ENCODE peak calls at places on chromosome 14, in seven cellular contexts. X is IMR-90, I is neuronal stem cell, B is H9, N is mesendoderm, O is mesenchymal stem cell, J is H1. L is an unnamed sample. For H3K4me1, the result is how much of the 10 kb centered on the place peaks cover.

GRCh38 chr14:20657216-20658211 is 16.0 kb upstream of the OR6S1 start:
- DNase-seq in X (peak), I (no peak), B (peak), N (peak), O (no peak), J (peak), L (peak)

GRCh38 chr14:93965287-93965821 is 11.0 kb downstream of the ASB2 start:
- DNase-seq in X (peak), I (no peak), B (no peak), N (no peak), O (peak), J (no peak), L (peak)

GRCh38 chr14:59870277-59871165 is at the start of gene RTN1:
- DNase-seq in X (peak), I (peak), B (peak), N (peak), O (peak), J (peak), L (peak)

GRCh38 chr14:39673141-39674133 is 241.2 kb upstream of the FBXO33 start:
- DNase-seq in X (no peak), I (no peak), B (no peak), N (peak), O (peak), J (peak), L (no peak)

GRCh38 chr14:34081576-34082136 is 130.8 kb upstream of the EGLN3 start:
- DNase-seq in X (peak), I (no peak), B (no peak), N (no peak), O (peak), J (no peak), L (no peak)

GRCh38 chr14:100159107-100159864 is at the start of gene DEGS2:
- DNase-seq in X (no peak), I (no peak), B (peak), N (peak), O (no peak), J (no peak), L (peak)

GRCh38 chr14:84401631-84402030 is 1128.3 kb upstream of the FLRT2 start:
- DNase-seq in X (no peak), I (no peak), B (no peak), N (no peak), O (no peak), J (no peak), L (no peak)

GRCh38 chr14:67622675-67623074 is 3.0 kb downstream of the ARG2 start:
- DNase-seq in X (peak), I (peak), B (peak), N (peak), O (peak), J (no peak), L (no peak)

GRCh38 chr14:29191092-29191491 is 424.5 kb downstream of the FOXG1 start:
- DNase-seq in X (no peak), I (no peak), B (no peak), N (no peak), O (no peak), J (no peak), L (no peak)

GRCh38 chr14:30679032-30679431 is 56.9 kb downstream of the SCFD1 start:
- DNase-seq in X (no peak), I (no peak), B (no peak), N (no peak), O (no peak), J (no peak), L (no peak)

GRCh38 chr14:87712386-87713113 is 280.4 kb downstream of the GALC start:
- DNase-seq in X (no peak), I (no peak), B (no peak), N (peak), O (peak), J (no peak), L (no peak)

GRCh38 chr14:20848955-20849570 is 42.1 kb upstream of the RNASE3 start:
- DNase-seq in X (no peak), I (no peak), B (no peak), N (no peak), O (no peak), J (no peak), L (no peak)

GRCh38 chr14:67644428-67644827 is 24.7 kb downstream of the ARG2 start:
- DNase-seq in X (peak), I (no peak), B (no peak), N (no peak), O (peak), J (no peak), L (peak)

GRCh38 chr14:25007832-25008231 is 42.1 kb downstream of the STXBP6 start:
- DNase-seq in X (no peak), I (no peak), B (no peak), N (no peak), O (no peak), J (no peak), L (no peak)

GRCh38 chr14:99272669-99273024 is 650 bp upstream of the BCL11B start:
- DNase-seq in X (no peak), I (no peak), B (no peak), N (no peak), O (no peak), J (no peak), L (no peak)

GRCh38 chr14:72318648-72319047 is 386.4 kb downstream of the RGS6 start:
- DNase-seq in X (no peak), I (no peak), B (no peak), N (no peak), O (no peak), J (no peak), L (no peak)

GRCh38 chr14:99559286-99559990 is 44.6 kb downstream of the CCDC85C start:
- DNase-seq in X (no peak), I (no peak), B (no peak), N (no peak), O (no peak), J (no peak), L (no peak)

GRCh38 chr14:74610866-74611671 is 968 bp downstream of the LTBP2 start:
- DNase-seq in X (peak), I (no peak), B (peak), N (peak), O (no peak), J (no peak), L (no peak)

GRCh38 chr14:71021347-71022014 is 114.2 kb downstream of the PCNX1 start:
- DNase-seq in X (peak), I (no peak), B (no peak), N (peak), O (peak), J (no peak), L (no peak)

DNA sequence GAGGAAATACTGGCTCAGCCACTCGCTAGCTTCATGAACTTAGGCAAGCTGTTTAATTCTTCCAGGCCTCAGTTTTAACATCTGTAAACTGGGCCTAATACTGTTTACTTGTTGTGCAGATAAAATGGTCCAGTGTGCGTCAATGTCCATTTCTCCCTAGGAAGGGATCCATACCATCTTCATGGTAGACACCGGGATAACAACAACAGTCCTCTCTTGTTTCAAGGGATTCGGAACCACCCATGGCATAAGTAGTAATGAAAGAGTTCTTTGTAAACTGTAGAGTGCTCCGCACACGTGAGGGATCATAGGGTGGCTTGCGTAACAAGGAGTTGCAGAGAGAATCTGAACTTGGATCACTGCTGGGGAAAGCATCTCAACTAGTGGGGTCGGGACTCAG is 17.3 kb upstream of the CHGA start:
- DNase-seq in X (no peak), I (no peak), B (no peak), N (no peak), O (no peak), J (no peak), L (no peak)
- H3K27ac ChIP-seq in X (no peak), I (no peak), B (no peak), N (no peak), O (no peak), J (no peak), L (no peak)

GRCh38 chr14:76923422-76924362 is 97.5 kb downstream of the LRRC74A start:
- DNase-seq in X (no peak), I (no peak), B (no peak), N (no peak), O (no peak), J (no peak), L (no peak)
- H3K18ac ChIP-seq in X (peak), I (peak), B (peak), N (no peak), O (peak), J (peak), L (peak)

DNA sequence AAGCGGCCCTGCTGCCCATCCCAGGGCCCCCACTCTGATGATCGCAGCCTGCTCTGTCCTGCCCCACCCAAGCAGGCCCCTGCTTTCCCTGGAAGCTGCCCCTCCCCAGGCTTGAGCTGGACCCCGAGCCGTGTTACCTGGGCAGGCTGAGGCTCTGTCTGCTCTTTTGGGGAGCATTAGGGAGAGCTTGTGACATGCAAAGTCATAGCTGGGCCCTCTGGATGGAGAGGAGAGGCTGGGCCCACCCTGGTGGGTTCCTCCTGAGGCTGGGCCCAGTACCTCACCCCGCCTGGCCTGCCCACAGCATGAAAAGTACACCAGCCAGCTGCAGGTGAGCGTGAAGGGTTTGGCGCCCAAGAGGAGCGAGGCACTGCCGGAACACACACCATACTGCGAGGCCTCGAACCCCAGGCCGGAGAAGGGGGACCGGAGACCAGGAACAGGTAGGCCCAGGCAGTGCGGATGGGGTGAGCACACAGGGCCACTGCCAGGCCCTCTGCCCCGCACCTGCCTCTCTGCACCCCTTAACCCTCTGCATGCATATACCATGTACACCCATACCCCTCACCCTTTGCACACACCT is 15.0 kb downstream of the CEP170B start:
- DNase-seq in X (no peak), I (no peak), B (no peak), N (no peak), O (no peak), J (no peak), L (no peak)
- H3K4me1 ChIP-seq in X (under half), I (under half), B (under half), N (under half), O (under half), J (under half), L (under half)

DNA sequence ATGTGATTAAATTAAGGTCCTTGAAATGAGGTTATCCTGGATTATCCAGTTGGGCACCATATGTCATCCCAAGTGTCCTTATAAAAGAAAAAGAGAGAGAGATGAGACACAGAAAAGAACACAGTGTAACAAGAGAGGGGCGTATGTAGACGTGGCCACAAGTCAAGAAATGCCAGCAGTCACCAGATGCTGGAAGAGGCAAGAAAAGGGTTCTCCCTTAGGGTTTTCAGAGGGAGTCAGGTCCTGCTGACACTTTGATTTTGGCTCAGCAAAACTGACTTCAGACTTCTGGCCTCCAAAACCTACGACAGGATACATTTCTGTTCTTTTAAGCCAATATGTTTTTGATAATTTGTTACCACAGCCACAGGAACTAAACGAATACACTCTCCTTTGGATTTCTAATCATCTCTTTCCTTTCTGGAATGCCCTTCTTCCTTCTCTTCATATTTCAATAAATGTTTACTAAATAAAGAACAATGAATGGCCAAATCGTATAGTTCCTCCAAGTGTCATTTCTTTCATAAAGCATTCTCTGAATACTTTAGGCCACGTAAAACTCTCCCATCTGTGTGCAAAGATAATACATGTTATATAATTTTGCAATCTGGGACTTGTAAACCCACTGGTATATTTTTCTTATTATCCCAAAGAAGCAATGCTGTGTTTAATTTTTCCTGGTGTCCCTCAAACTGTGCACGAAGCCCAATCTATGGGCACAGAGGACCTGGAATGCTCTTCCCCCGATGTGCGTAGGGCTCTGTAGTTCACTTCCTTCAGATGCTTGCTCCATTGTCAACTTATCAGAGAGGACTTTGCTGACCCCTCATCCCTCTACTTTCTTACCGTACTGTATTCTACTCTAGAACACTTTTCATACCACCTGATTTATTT is 303.6 kb downstream of the CEP128 start:
- DNase-seq in X (no peak), I (no peak), B (no peak), N (no peak), O (no peak), J (no peak), L (peak)
- H3K27ac ChIP-seq in X (peak), I (no peak), B (no peak), N (no peak), O (peak), J (no peak), L (no peak)

L was measured in trophoblast cell.